ENCODE peak calls at places on chromosomes 1 and 21, in five cellular contexts. V is ureter, B is SW 1271, U is spleen, R is psoas muscle. Z is an unnamed sample.

GRCh38 chr1:151491641-151492040 is 19.5 kb upstream of the CGN start:
- DNase-seq in V (no peak), B (no peak), U (no peak), R (no peak), Z (no peak)

GRCh38 chr1:111730282-111730681 is 8.9 kb downstream of the INKA2 start:
- DNase-seq in V (peak; percentile 26), B (no peak), U (no peak), R (no peak), Z (no peak)

GRCh38 chr1:210618379-210618778 is 289.7 kb downstream of the HHAT start:
- DNase-seq in V (no peak), B (no peak), U (no peak), R (no peak), Z (no peak)

GRCh38 chr1:116019653-116020253 is 43.4 kb downstream of the SLC22A15 start:
- DNase-seq in V (no peak), B (no peak), U (no peak), R (no peak), Z (no peak)

GRCh38 chr1:197801684-197802083 is 26.4 kb upstream of the DENND1B start:
- DNase-seq in V (no peak), B (no peak), U (no peak), R (no peak), Z (no peak)

GRCh38 chr1:25439287-25439686 is 8.6 kb downstream of the MACO1 start:
- DNase-seq in V (no peak), B (no peak), U (no peak), R (no peak), Z (no peak)

GRCh38 chr1:40944326-40944725 is 35.2 kb upstream of the CTPS1 start:
- DNase-seq in V (no peak), B (no peak), U (no peak), R (no peak), Z (no peak)

GRCh38 chr1:207004931-207005830 is 27.4 kb downstream of the C1orf116 start:
- DNase-seq in V (no peak), B (peak; percentile 59), U (no peak), R (no peak), Z (peak; percentile 68)

GRCh38 chr1:156368889-156369684 is at the start of gene RHBG:
- DNase-seq in V (peak; percentile 61), B (no peak), U (peak; percentile 83), R (no peak), Z (no peak)

GRCh38 chr1:212433577-212434462 is 1.1 kb downstream of the NENF start:
- DNase-seq in V (no peak), B (no peak), U (peak; percentile 62), R (no peak), Z (no peak)

GRCh38 chr1:117826551-117827078 is 102.8 kb downstream of the GDAP2 start:
- DNase-seq in V (peak; percentile 65), B (peak; percentile 68), U (no peak), R (peak; percentile 60), Z (peak; percentile 45)

GRCh38 chr1:67441183-67441582 is 11.0 kb upstream of the SERBP1 start:
- DNase-seq in V (no peak), B (no peak), U (no peak), R (no peak), Z (peak; percentile 25)

GRCh38 chr21:41170442-41170841 is 2.5 kb downstream of the BACE2 start:
- DNase-seq in V (no peak), B (peak; percentile 47), U (no peak), R (no peak), Z (no peak)

GRCh38 chr1:10973956-10974881 is 38.2 kb upstream of the TARDBP start:
- DNase-seq in V (no peak), B (no peak), U (no peak), R (peak; percentile 62), Z (no peak)

GRCh38 chr1:84103197-84103992 is 40.7 kb upstream of the PRKACB start:
- DNase-seq in V (no peak), B (peak; percentile 72), U (no peak), R (peak; percentile 53), Z (peak; percentile 80)

GRCh38 chr1:53640696-53641065 is 98.3 kb downstream of the GLIS1 start:
- DNase-seq in V (no peak), B (no peak), U (peak; percentile 36), R (no peak), Z (no peak)

GRCh38 chr1:41362749-41363631 is 1.8 kb downstream of the FOXO6 start:
- DNase-seq in V (no peak), B (no peak), U (peak; percentile 64), R (no peak), Z (no peak)

GRCh38 chr1:245583081-245583480 is 428.3 kb downstream of the KIF26B start:
- DNase-seq in V (no peak), B (no peak), U (no peak), R (no peak), Z (no peak)

GRCh38 chr1:18294437-18295176 is 186.1 kb upstream of the KLHDC7A start:
- DNase-seq in V (no peak), B (no peak), U (no peak), R (no peak), Z (no peak)

GRCh38 chr1:20321573-20321972 is 30.9 kb downstream of the VWA5B1 start:
- DNase-seq in V (no peak), B (no peak), U (peak; percentile 28), R (no peak), Z (no peak)

GRCh38 chr1:175479521-175480342 is 263.7 kb downstream of the TNR start:
- DNase-seq in V (no peak), B (no peak), U (no peak), R (no peak), Z (no peak)

GRCh38 chr1:51372561-51372960 is 42.2 kb upstream of the TTC39A start:
- DNase-seq in V (no peak), B (no peak), U (no peak), R (no peak), Z (no peak)

GRCh38 chr1:2529776-2530500 is at the start of gene HES5:
- DNase-seq in V (no peak), B (no peak), U (no peak), R (no peak), Z (peak; percentile 66)

GRCh38 chr21:44485254-44485793 is 30.0 kb downstream of the LRRC3 start:
- DNase-seq in V (no peak), B (peak; percentile 6), U (peak; percentile 79), R (peak; percentile 74), Z (no peak)

GRCh38 chr1:169102567-169102966 is 3.9 kb upstream of the ATP1B1 start:
- DNase-seq in V (no peak), B (no peak), U (no peak), R (no peak), Z (peak; percentile 83)

GRCh38 chr1:47675047-47675675 is 237.3 kb downstream of the FOXD2 start:
- DNase-seq in V (peak; percentile 24), B (no peak), U (peak; percentile 56), R (no peak), Z (no peak)

GRCh38 chr1:89953072-89953626 is 41.8 kb upstream of the ZNF326 start:
- DNase-seq in V (peak; percentile 48), B (peak; percentile 69), U (no peak), R (peak; percentile 50), Z (no peak)

GRCh38 chr1:194013561-194013960 is 827.1 kb upstream of the B3GALT2 start:
- DNase-seq in V (no peak), B (no peak), U (no peak), R (no peak), Z (no peak)

GRCh38 chr1:51237714-51238403 is 1.8 kb downstream of the RNF11 start:
- DNase-seq in V (no peak), B (peak; percentile 37), U (no peak), R (no peak), Z (peak; percentile 17)

Z was measured in Ammon's horn.